ENCODE peak calls at places on chromosome 9, in seven cellular contexts. P, A, K, Q, O, U and W are unnamed samples.

GRCh38 chr9:124390812-124391658 is 24.2 kb downstream of the PSMB7 start:
- DNase-seq in P (peak), A (no peak), K (no peak), Q (no peak), O (no peak), U (peak), W (no peak)

GRCh38 chr9:121322037-121322736 is 47.9 kb downstream of the STOM start:
- DNase-seq in P (peak), A (no peak), K (no peak), Q (no peak), O (no peak), U (peak), W (no peak)

GRCh38 chr9:126844085-126844484 is 16.4 kb upstream of the ZBTB34 start:
- DNase-seq in P (peak), A (no peak), K (no peak), Q (no peak), O (no peak), U (peak), W (no peak)

GRCh38 chr9:125990793-125991220 is 243.6 kb downstream of the PBX3 start:
- DNase-seq in P (no peak), A (no peak), K (no peak), Q (no peak), O (no peak), U (no peak), W (no peak)

GRCh38 chr9:79000218-79001002 is 571.4 kb upstream of the TLE4 start:
- DNase-seq in P (no peak), A (no peak), K (no peak), Q (no peak), O (no peak), U (no peak), W (no peak)

GRCh38 chr9:90870646-90871326 is 69.2 kb downstream of the SYK start:
- DNase-seq in P (peak), A (no peak), K (peak), Q (peak), O (no peak), U (peak), W (no peak)

GRCh38 chr9:134981829-134982228 is 64.1 kb upstream of the FCN1 start:
- DNase-seq in P (no peak), A (no peak), K (no peak), Q (no peak), O (no peak), U (no peak), W (no peak)

GRCh38 chr9:21402387-21403247 is 6.3 kb upstream of the IFNA8 start:
- DNase-seq in P (no peak), A (peak), K (no peak), Q (no peak), O (no peak), U (peak), W (no peak)

GRCh38 chr9:26781906-26782305 is 110.7 kb downstream of the CAAP1 start:
- DNase-seq in P (no peak), A (no peak), K (no peak), Q (no peak), O (no peak), U (no peak), W (no peak)

GRCh38 chr9:114898741-114899140 is 31.6 kb downstream of the TNFSF8 start:
- DNase-seq in P (no peak), A (peak), K (peak), Q (peak), O (no peak), U (no peak), W (peak)

GRCh38 chr9:107999011-107999410 is 509.4 kb upstream of the KLF4 start:
- DNase-seq in P (no peak), A (no peak), K (no peak), Q (no peak), O (no peak), U (no peak), W (no peak)

GRCh38 chr9:72960446-72960845 is 7.6 kb upstream of the ALDH1A1 start:
- DNase-seq in P (no peak), A (no peak), K (no peak), Q (no peak), O (no peak), U (no peak), W (no peak)

GRCh38 chr9:26802921-26803320 is 89.7 kb downstream of the CAAP1 start:
- DNase-seq in P (no peak), A (no peak), K (no peak), Q (no peak), O (no peak), U (no peak), W (no peak)